ENCODE peak calls at places on chromosomes 4 and X, in five cellular contexts. I is CD4-positive, CD25-positive, alpha-beta regulatory T cell; H is tibial artery; U is PC-3; B is hippocampal formation. X is an unnamed sample.
A peak's percentile ranks its signal among the peaks of the same experiment; 100 is the strongest.

GRCh38 chrX:24646745-24647182 is 383 bp downstream of the PCYT1B start:
- DNase-seq in H (no peak), I (no peak), U (no peak), B (peak; percentile 39), X (no peak)

GRCh38 chr4:41359069-41359769 is 102.5 kb downstream of the UCHL1 start:
- DNase-seq in U (no peak), B (no peak), H (no peak), I (no peak), X (peak; percentile 46)

GRCh38 chr4:86279247-86279960 is 80.4 kb downstream of the MAPK10 start:
- DNase-seq in U (no peak), B (no peak), I (no peak), H (no peak), X (no peak)

GRCh38 chrX:11965436-11965835 is 172.8 kb upstream of the FRMPD4 start:
- DNase-seq in B (no peak), H (no peak), U (no peak), I (no peak), X (no peak)

GRCh38 chr4:38757945-38758344 is 24.8 kb downstream of the TLR10 start:
- DNase-seq in I (no peak), B (no peak), H (no peak), U (peak; percentile 59), X (no peak)

GRCh38 chr4:3790006-3790561 is 23.9 kb downstream of the ADRA2C start:
- DNase-seq in B (no peak), H (no peak), U (no peak), I (no peak), X (no peak)

GRCh38 chr4:154743683-154744340 is at the start of gene LRAT:
- DNase-seq in I (peak; percentile 10), U (peak; percentile 72), B (peak; percentile 44), H (peak; percentile 60), X (peak; percentile 79)

GRCh38 chr4:2320152-2320551 is 58.2 kb upstream of the MXD4 start:
- DNase-seq in B (no peak), I (no peak), U (no peak), H (peak; percentile 21), X (no peak)

GRCh38 chr4:40728341-40728740 is 21.4 kb upstream of the NSUN7 start:
- DNase-seq in B (no peak), I (no peak), U (no peak), H (no peak), X (no peak)

GRCh38 chrX:56397636-56398035 is 165.5 kb downstream of the KLF8 start:
- DNase-seq in I (no peak), B (no peak), H (no peak), U (no peak), X (no peak)

GRCh38 chr4:37434469-37434868 is 189.9 kb downstream of the NWD2 start:
- DNase-seq in I (no peak), B (no peak), H (no peak), U (peak; percentile 53), X (no peak)

X was measured in pancreas.